ENCODE peak calls at places on chromosomes 12 and 14, in four cellular contexts. U is SK-N-SH, G is GM12878, Y is K562. B is an unnamed sample.

GRCh38 chr12:108478611-108479010 is 36.5 kb upstream of the FICD start:
- DNase-seq in U (no peak), G (no peak), Y (no peak), B (no peak)

GRCh38 chr14:58465425-58465824 is 37.9 kb downstream of the KIAA0586 start:
- DNase-seq in U (no peak), G (no peak), Y (no peak), B (peak)

GRCh38 chr14:58572092-58572853 is 65.5 kb upstream of the DACT1 start:
- DNase-seq in U (no peak), G (no peak), Y (no peak), B (peak)

GRCh38 chr12:30622509-30622908 is 73.2 kb downstream of the IPO8 start:
- DNase-seq in U (no peak), G (peak), Y (no peak), B (no peak)

GRCh38 chr12:69540606-69541386 is 44.5 kb upstream of the CCT2 start:
- DNase-seq in U (no peak), G (no peak), Y (no peak), B (no peak)

GRCh38 chr12:32804301-32804700 is 48.6 kb upstream of the YARS2 start:
- DNase-seq in U (no peak), G (no peak), Y (no peak), B (no peak)

GRCh38 chr14:23005861-23006534 is 3.9 kb downstream of the C14orf93 start:
- DNase-seq in U (no peak), G (no peak), Y (no peak), B (no peak)

GRCh38 chr12:39892146-39892545 is 213.7 kb downstream of the SLC2A13 start:
- DNase-seq in U (no peak), G (no peak), Y (no peak), B (no peak)

GRCh38 chr14:102008891-102009290 is 44.5 kb downstream of the DYNC1H1 start:
- DNase-seq in U (no peak), G (no peak), Y (no peak), B (no peak)

GRCh38 chr14:98136019-98136418 is 1136.0 kb downstream of the BCL11B start:
- DNase-seq in U (no peak), G (no peak), Y (no peak), B (no peak)

GRCh38 chr14:99619873-99620834 is 16.1 kb upstream of the CCDC85C start:
- DNase-seq in U (no peak), G (no peak), Y (no peak), B (no peak)

GRCh38 chr14:100422556-100423420 is 99.6 kb downstream of the SLC25A47 start:
- DNase-seq in U (no peak), G (no peak), Y (no peak), B (no peak)

GRCh38 chr14:44453433-44454171 is 53.5 kb downstream of the FSCB start:
- DNase-seq in U (no peak), G (no peak), Y (no peak), B (no peak)

GRCh38 chr14:39279515-39279914 is 45.8 kb downstream of the MIA2 start:
- DNase-seq in U (no peak), G (no peak), Y (no peak), B (no peak)

GRCh38 chr12:92393504-92393903 is 247.9 kb upstream of the BTG1 start:
- DNase-seq in U (no peak), G (no peak), Y (no peak), B (no peak)

GRCh38 chr12:119479121-119479561 is 114.4 kb upstream of the TMEM233 start:
- DNase-seq in U (no peak), G (no peak), Y (no peak), B (no peak)

GRCh38 chr12:49828143-49829091 is at the start of gene NCKAP5L:
- DNase-seq in U (peak), G (no peak), Y (peak), B (peak)

GRCh38 chr14:100823488-100823887 is 2.4 kb upstream of the MEG3 start:
- DNase-seq in U (no peak), G (no peak), Y (no peak), B (no peak)

GRCh38 chr14:71319646-71320045 is 412.4 kb downstream of the PCNX1 start:
- DNase-seq in U (peak), G (no peak), Y (no peak), B (no peak)

GRCh38 chr12:75759842-75760260 is 248.4 kb upstream of the KRR1 start:
- DNase-seq in U (no peak), G (no peak), Y (no peak), B (no peak)

GRCh38 chr12:53664191-53664590 is 11.7 kb downstream of the ATP5MC2 start:
- DNase-seq in U (no peak), G (no peak), Y (no peak), B (no peak)

GRCh38 chr14:101849125-101849524 is 87.6 kb downstream of the PPP2R5C start:
- DNase-seq in U (no peak), G (no peak), Y (peak), B (no peak)

GRCh38 chr14:67940894-67941455 is 121.4 kb downstream of the RAD51B start:
- DNase-seq in U (no peak), G (no peak), Y (no peak), B (no peak)

GRCh38 chr12:72136792-72137191 is 135.4 kb upstream of the TRHDE start:
- DNase-seq in U (no peak), G (no peak), Y (no peak), B (no peak)

GRCh38 chr14:69327507-69327906 is 67.5 kb downstream of the GALNT16 start:
- DNase-seq in U (no peak), G (no peak), Y (no peak), B (no peak)

GRCh38 chr14:30808576-30808975 is 65.8 kb upstream of the COCH start:
- DNase-seq in U (no peak), G (no peak), Y (no peak), B (no peak)

DNA sequence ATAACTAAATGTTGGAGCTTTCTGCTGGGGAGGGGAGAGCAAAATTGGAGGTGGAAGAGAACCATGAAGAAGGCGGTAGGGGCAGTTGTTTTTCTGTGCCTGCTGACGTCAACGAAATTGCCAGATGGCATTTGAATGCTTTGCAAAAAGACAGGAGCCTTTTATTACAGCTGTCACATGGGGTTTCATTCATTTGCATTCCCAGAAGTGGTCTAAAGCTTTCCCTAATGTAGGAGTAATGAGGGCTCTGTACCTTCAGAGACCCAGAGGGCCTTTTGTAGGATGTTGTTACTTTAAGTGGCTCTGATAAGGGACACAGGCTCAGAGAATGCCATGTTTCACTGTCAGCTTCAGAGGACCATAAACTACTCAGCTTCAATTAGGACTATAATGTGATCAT is 107.1 kb upstream of the SLCO1C1 start:
- DNase-seq in U (peak), G (no peak), Y (no peak), B (no peak)
- TF ChIP-seq TAF1 in U (no peak), G (no peak), Y (no peak), B (no peak)

DNA sequence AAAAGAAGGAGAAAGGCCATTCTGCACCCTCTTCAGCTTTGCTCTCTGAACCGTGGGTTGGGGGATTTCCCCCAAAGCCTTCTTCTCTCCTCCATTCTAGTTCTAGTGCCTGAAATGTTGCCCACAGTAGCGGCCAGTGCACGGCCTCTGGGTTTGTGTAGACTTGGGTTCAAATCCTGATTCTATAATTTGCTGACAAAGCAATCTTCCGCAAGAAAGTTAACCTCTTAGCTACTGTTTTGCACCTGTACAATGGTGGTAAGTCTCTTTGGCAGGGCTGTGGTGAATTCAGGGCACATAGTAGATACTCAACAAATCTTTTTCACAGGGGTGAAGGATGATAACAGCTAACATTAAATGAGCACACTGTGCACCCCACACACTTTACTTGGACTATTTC is 5.8 kb upstream of the CACNA1C start:
- DNase-seq in U (no peak), G (no peak), Y (no peak), B (no peak)
- TF ChIP-seq MXI1 in U (no peak), G (no peak), Y (no peak), B (no peak)

GRCh38 chr12:101257357-101257756 is 22.5 kb upstream of the UTP20 start:
- DNase-seq in U (no peak), G (no peak), Y (no peak), B (no peak)
- TF ChIP-seq TAF1 in U (no peak), G (no peak), Y (no peak), B (no peak)

DNA sequence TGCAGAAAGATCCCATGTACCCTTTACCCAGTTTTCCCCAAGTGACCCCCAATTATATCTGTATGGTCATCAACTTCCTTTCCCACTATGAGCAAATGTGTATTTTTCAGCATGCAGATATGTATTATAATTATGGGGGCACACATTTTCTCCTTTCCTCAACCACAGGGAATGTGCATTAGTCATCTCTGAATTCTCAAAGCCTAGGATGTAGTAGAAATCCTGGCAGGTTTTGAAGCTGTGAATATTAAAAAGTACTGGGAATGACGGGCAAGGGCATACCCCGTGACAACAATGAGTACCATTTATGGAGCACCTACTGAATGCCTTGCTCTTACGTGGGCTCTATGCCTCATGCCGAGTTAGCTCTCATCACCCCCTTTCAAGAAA is 71.5 kb downstream of the VWF start:
- DNase-seq in U (no peak), G (no peak), Y (no peak), B (no peak)
- TF ChIP-seq MXI1 in U (no peak), G (no peak), Y (no peak), B (no peak)

DNA sequence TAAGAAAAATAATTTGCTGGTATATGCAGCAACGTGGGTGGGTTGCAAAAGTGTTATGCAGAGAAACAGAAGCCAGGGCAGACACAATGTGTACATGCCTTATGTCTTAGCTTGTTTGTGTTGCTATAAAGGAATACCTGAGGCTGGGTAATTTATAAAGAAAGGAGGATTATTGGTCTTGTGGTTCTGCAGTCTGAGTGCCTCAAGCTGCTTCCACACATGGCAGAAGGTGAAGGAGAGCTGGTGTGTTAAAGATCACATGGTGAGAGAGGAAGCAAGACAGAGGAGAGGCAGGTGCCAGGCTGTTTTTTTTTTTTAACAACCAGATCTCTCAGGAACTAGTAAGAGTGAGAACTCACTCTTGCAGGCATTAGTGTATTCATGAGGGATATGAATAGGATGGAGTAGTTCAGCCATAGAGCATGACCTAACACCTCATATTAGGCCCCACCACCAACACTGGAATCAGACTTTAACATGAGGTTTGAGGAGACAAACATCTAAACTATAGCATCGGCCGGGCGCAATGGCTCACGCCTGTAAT is 123.3 kb downstream of the CMAS start:
- DNase-seq in U (no peak), G (no peak), Y (no peak), B (no peak)
- TF ChIP-seq TAF1 in U (no peak), G (no peak), Y (no peak), B (no peak)

GRCh38 chr14:55963295-55963694 is 154.9 kb upstream of the PELI2 start:
- DNase-seq in U (no peak), G (no peak), Y (no peak), B (no peak)
- TF ChIP-seq MXI1 in U (no peak), G (no peak), Y (no peak), B (no peak)

DNA sequence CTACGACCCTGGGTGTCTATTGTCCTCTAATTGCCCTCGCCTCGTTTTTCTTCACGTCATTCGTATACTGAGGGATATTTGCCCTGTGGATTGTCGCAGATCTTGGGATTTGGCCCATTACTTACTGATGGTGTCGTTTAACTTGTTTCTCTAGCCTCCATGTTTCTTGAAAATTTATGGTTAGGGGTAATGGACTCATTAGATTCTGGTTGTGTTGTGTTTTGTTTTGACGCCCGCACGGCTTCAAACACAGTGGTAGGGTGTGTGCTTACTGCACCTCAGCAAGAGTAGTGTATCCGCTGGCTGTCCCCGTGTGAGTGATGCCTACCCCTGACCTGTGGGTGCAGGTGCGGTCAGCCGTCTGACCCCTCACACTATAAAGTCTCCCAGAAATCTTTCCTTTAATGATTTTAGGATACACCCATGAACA is 874 bp upstream of the RNU6-8 start:
- DNase-seq in U (peak), G (no peak), Y (no peak), B (peak)
- TF ChIP-seq TAF1 in U (no peak), G (no peak), Y (no peak), B (no peak)

GRCh38 chr12:20557076-20557475 is 138.1 kb upstream of the SLCO1C1 start:
- DNase-seq in U (no peak), G (no peak), Y (no peak), B (no peak)
- TF ChIP-seq MXI1 in U (no peak), G (no peak), Y (no peak), B (no peak)